ENCODE peak calls at places on chromosome 9, in four cellular contexts. N is HepG2, Z is K562, L is GM12878. X is an unnamed sample.
A peak's percentile ranks its signal among the peaks of the same experiment; 100 is the strongest.

GRCh38 chr9:73135394-73135793 is 16.3 kb upstream of the ANXA1 start:
- DNase-seq in N (no peak), Z (no peak), L (no peak), X (no peak)

GRCh38 chr9:70034292-70034711 is 9.3 kb upstream of the MAMDC2 start:
- DNase-seq in N (no peak), Z (no peak), L (no peak), X (no peak)

GRCh38 chr9:124045076-124045829 is 33.7 kb downstream of the LHX2 start:
- DNase-seq in N (no peak), Z (no peak), L (no peak), X (no peak)

GRCh38 chr9:114274217-114274616 is 48.7 kb upstream of the ORM1 start:
- DNase-seq in N (no peak), Z (no peak), L (no peak), X (no peak)

GRCh38 chr9:84970432-84970831 is 300.9 kb downstream of the NTRK2 start:
- DNase-seq in N (no peak), Z (no peak), L (no peak), X (peak; percentile 33)

GRCh38 chr9:96014078-96014477 is 138.6 kb downstream of the ERCC6L2 start:
- DNase-seq in N (no peak), Z (no peak), L (no peak), X (no peak)

GRCh38 chr9:127452481-127453092 is 1.3 kb downstream of the LRSAM1 start:
- DNase-seq in N (peak; percentile 49), Z (no peak), L (no peak), X (no peak)

GRCh38 chr9:130635721-130636647 is 28.4 kb upstream of the PRDM12 start:
- DNase-seq in N (no peak), Z (no peak), L (no peak), X (no peak)

GRCh38 chr9:105413486-105414068 is 34.3 kb upstream of the FSD1L start:
- DNase-seq in N (peak; percentile 47), Z (peak; percentile 10), L (no peak), X (peak; percentile 58)

GRCh38 chr9:70615566-70616138 is 201.2 kb upstream of the KLF9 start:
- DNase-seq in N (no peak), Z (no peak), L (no peak), X (no peak)

GRCh38 chr9:20042312-20042711 is 253.5 kb upstream of the SLC24A2 start:
- DNase-seq in N (no peak), Z (no peak), L (no peak), X (no peak)

GRCh38 chr9:96204853-96205252 is 97.1 kb downstream of the HSD17B3 start:
- DNase-seq in N (no peak), Z (no peak), L (no peak), X (no peak)

GRCh38 chr9:75186767-75187380 is 98.6 kb downstream of the OSTF1 start:
- DNase-seq in N (no peak), Z (no peak), L (no peak), X (peak; percentile 13)

GRCh38 chr9:87554177-87554940 is 56.7 kb downstream of the DAPK1 start:
- DNase-seq in N (no peak), Z (no peak), L (no peak), X (no peak)

GRCh38 chr9:84781431-84781830 is 111.9 kb downstream of the NTRK2 start:
- DNase-seq in N (peak; percentile 23), Z (peak; percentile 3), L (no peak), X (peak; percentile 7)

GRCh38 chr9:68780735-68781134 is 75.7 kb downstream of the PIP5K1B start:
- DNase-seq in N (peak; percentile 5), Z (no peak), L (no peak), X (no peak)

GRCh38 chr9:86557063-86557766 is 203.0 kb upstream of the TUT7 start:
- DNase-seq in N (no peak), Z (no peak), L (no peak), X (no peak)

GRCh38 chr9:129624168-129624759 is 1.7 kb upstream of the NTMT1 start:
- DNase-seq in N (peak; percentile 46), Z (peak; percentile 79), L (no peak), X (peak; percentile 79)

GRCh38 chr9:83406901-83407300 is 131.3 kb downstream of the FRMD3 start:
- DNase-seq in N (no peak), Z (no peak), L (no peak), X (no peak)

GRCh38 chr9:134192311-134192950 is 28.1 kb upstream of the RNU6ATAC start:
- DNase-seq in N (no peak), Z (no peak), L (no peak), X (no peak)

GRCh38 chr9:127050152-127050551 is 72.3 kb downstream of the ANGPTL2 start:
- DNase-seq in N (no peak), Z (no peak), L (no peak), X (no peak)

GRCh38 chr9:98134702-98135557 is 15.9 kb upstream of the TRIM14 start:
- DNase-seq in N (no peak), Z (no peak), L (no peak), X (no peak)

GRCh38 chr9:130240410-130241197 is 25.0 kb upstream of the HMCN2 start:
- DNase-seq in N (peak; percentile 72), Z (peak; percentile 77), L (peak; percentile 54), X (peak; percentile 78)

GRCh38 chr9:136013116-136013515 is 51.9 kb upstream of the UBAC1 start:
- DNase-seq in N (no peak), Z (no peak), L (no peak), X (no peak)

GRCh38 chr9:71766663-71767062 is 1.6 kb downstream of the CEMIP2 start:
- DNase-seq in N (peak; percentile 87), Z (no peak), L (peak; percentile 9), X (no peak)
- H3K4me3 ChIP-seq in N (peak overlapping the region; percentile 99), Z (peak overlapping the region; percentile 73), L (no peak overlapping the region), X (peak overlapping the region; percentile 94)

GRCh38 chr9:94029932-94030317 is 54.3 kb upstream of the PTPDC1 start:
- DNase-seq in N (no peak), Z (peak; percentile 13), L (no peak), X (no peak)
- TF ChIP-seq ESRRA in N (no peak), Z (no peak), L (no peak), X (no peak)

DNA sequence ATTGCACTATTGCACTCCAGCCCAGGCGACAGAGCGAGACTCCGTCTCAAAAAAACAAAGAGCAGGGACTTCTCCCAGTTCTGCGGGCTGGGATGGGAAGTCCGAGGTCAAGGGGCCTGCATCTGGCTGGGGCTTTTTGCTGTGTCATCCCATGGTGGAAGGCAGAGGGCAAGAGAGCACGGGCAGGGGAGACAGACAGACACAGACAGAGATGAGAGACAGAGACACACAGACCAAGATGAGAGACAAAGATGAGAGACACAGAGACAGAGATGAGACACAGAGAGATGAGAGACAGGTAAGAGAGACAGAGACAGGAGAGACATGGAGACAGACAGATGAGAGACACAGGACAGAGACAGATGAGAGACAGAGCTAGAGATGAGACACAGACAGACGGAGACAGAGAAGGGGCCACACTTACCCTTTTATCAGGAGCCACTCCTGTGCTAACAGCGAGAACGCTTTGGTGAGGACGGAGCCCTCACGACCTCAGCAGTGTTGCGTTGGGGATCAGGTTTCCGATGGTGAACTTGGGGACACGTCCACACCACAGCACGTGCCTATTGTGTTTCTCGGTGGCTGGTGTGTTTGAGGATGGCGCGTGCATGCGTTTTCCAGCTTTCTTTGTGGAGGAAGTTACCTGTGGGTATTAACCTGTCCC is 8.9 kb upstream of the TOR4A start:
- DNase-seq in N (no peak), Z (peak; percentile 64), L (no peak), X (no peak)
- H3K4me3 ChIP-seq in N (no peak overlapping the region), Z (no peak overlapping the region), L (peak overlapping the region; percentile 46), X (no peak overlapping the region)

GRCh38 chr9:112898872-112899281 is 8.2 kb upstream of the SLC46A2 start:
- DNase-seq in N (peak; percentile 68), Z (no peak), L (no peak), X (no peak)
- TF ChIP-seq ESRRA in N (no peak), Z (no peak), L (no peak), X (no peak)

DNA sequence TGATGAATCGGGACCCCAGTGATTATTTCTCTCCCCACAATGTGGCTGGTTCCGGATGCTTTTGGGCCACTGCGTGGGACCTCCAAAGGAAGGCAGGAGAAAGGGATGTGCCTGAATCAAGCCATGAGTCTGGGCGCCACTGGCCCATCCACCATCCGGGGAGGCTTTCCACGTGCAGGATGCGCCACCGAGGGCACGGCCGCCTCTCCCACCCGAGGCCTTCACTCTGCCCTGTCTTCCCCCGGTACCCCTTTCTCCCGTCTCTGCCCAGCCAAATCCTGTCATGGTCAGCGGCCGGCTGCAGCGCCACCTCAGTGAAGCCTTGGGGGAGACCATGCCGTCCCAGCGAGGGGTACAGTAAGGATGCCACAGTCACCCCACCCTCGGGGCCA is 43.9 kb upstream of the GRHPR start:
- DNase-seq in N (no peak), Z (no peak), L (no peak), X (no peak)
- H3K4me3 ChIP-seq in N (no peak overlapping the region), Z (no peak overlapping the region), L (peak overlapping the region; percentile 53), X (no peak overlapping the region)

DNA sequence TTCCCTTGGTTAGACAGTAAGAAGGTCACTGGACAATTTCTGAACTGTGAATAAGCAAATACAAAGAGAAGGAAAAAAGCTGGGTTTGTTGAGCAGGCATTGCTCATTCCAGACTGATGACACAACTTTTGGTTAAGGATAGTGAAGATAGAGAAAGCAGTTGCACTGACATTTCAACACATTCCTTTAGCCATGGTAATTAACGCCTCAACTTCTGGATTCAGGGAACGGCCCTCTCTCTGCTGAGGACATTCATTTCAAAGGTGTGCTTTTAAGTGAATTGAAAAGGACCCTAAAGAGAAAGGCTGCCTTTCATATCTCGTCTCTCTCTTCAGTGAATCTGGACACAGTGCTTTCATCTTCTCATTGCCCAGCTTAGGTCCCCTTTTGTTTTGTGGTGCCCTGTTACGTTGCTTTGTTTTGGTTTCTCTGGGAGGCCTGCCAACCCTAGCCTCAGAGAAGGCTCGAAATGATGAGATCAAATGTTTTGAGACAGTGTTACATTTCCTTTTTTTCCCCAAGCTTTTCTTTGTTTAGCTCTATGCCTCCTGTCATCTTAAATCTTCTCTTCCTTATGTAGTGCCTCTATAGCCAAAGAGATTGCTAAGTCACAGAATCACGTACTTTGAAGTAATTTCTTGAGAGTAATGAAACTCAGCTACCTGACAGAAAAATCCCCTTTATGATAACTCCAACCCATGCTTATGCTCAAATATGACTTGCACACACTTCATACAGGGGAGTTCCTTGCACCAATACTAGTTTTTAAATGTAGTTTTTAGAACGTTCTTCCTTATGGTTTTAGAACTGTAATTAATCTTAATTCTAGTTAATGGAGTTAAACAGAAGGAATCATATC is 94.4 kb upstream of the IFNE start:
- DNase-seq in N (peak; percentile 12), Z (no peak), L (peak; percentile 20), X (no peak)
- TF ChIP-seq ESRRA in N (no peak), Z (no peak), L (no peak), X (no peak)

DNA sequence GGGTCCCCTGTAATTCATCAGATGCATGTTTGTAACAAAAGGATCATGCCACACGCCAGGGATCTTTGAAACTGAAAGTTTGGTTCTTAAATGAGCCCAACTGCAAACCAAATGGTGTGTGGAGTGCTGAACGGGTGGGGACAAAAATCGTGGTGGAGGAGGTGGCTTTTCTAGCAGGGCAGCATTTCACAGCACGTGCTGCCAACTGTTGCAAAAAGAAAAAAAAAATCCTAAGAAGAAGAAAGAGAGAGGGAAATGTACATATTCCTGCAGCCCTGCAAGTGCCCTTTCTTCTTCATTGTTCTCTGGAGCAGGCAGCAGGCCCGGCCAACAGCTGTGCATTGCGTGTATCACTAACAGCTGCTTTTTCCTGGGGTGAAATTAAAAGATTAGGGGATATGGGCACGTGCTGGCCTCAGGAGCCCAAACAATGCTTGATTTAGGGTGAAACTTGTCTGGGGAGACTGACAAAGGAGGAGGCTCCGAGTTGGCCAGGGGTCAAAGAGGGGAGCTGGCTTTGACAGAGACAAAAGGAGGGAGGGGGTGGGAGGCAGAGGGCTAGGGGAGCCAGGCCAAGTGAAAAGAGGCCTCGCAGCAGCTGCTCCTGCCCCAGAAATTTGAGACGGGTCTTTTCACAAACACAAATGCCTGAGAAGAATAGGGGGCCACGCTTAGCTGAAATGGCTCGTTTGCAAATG is 73.0 kb downstream of the GADD45G start:
- DNase-seq in N (no peak), Z (no peak), L (no peak), X (no peak)
- H3K4me3 ChIP-seq in N (no peak overlapping the region), Z (no peak overlapping the region), L (no peak overlapping the region), X (no peak overlapping the region)